ENCODE peak calls at places on chromosomes 1 and 21, in seven cellular contexts. B, O, L, M, Z, T and N are unnamed samples.

GRCh38 chr1:213724640-213725536 is 262.9 kb upstream of the PROX1 start:
- DNase-seq in B (no peak), L (peak), T (peak), M (no peak), Z (no peak), O (no peak), N (no peak)

GRCh38 chr1:101996830-101997485 is at the start of gene OLFM3:
- DNase-seq in O (peak), B (peak), M (no peak), Z (no peak), T (no peak), L (no peak), N (peak)

GRCh38 chr1:150696590-150696989 is 364 bp downstream of the GOLPH3L start:
- DNase-seq in B (no peak), O (no peak), T (no peak), L (no peak), Z (no peak), M (no peak), N (peak)

GRCh38 chr1:100995196-100995983 is 30.2 kb downstream of the DPH5 start:
- DNase-seq in L (no peak), B (no peak), M (no peak), Z (no peak), O (no peak), T (no peak), N (peak)

GRCh38 chr1:56644064-56644940 is 812 bp upstream of the PRKAA2 start:
- DNase-seq in B (peak), O (peak), T (peak), M (no peak), Z (no peak), L (no peak), N (peak)

GRCh38 chr1:31931241-31932225 is 6.6 kb downstream of the PTP4A2 start:
- DNase-seq in M (no peak), T (no peak), O (no peak), L (no peak), B (no peak), Z (no peak), N (peak)

GRCh38 chr21:42766756-42767560 is 112.4 kb downstream of the WDR4 start:
- DNase-seq in T (no peak), M (no peak), L (no peak), O (no peak), Z (no peak), B (no peak), N (no peak)

GRCh38 chr1:109790735-109791494 is 27.2 kb upstream of the EPS8L3 start:
- DNase-seq in Z (peak), O (no peak), L (no peak), M (peak), T (no peak), B (peak), N (peak)

GRCh38 chr1:161792740-161793139 is 26.6 kb downstream of the ATF6 start:
- DNase-seq in T (peak), O (peak), L (peak), M (peak), Z (no peak), B (peak), N (peak)

GRCh38 chr1:34781071-34781843 is at the start of gene GJB3:
- DNase-seq in M (no peak), L (no peak), T (no peak), Z (peak), B (no peak), O (peak), N (peak)

GRCh38 chr1:2203671-2204383 is 9.3 kb upstream of the FAAP20 start:
- DNase-seq in L (no peak), M (no peak), Z (no peak), O (no peak), B (no peak), T (no peak), N (no peak)

GRCh38 chr1:4963251-4963650 is 308.8 kb downstream of the AJAP1 start:
- DNase-seq in L (peak), Z (no peak), T (no peak), M (no peak), O (no peak), B (no peak), N (no peak)

GRCh38 chr1:212351588-212352362 is 62.9 kb downstream of the PACC1 start:
- DNase-seq in Z (no peak), T (no peak), B (no peak), M (no peak), L (no peak), O (no peak), N (no peak)

GRCh38 chr1:156600733-156601121 is 552 bp downstream of the GPATCH4 start:
- DNase-seq in O (no peak), M (no peak), L (no peak), T (no peak), B (no peak), Z (peak), N (no peak)

GRCh38 chr1:213999732-214000131 is 12.0 kb downstream of the PROX1 start:
- DNase-seq in M (no peak), T (no peak), O (no peak), Z (no peak), B (no peak), L (no peak), N (no peak)

GRCh38 chr1:94061513-94062443 is 59.2 kb downstream of the ABCA4 start:
- DNase-seq in T (peak), M (no peak), O (peak), L (no peak), B (peak), Z (no peak), N (peak)

GRCh38 chr21:26659181-26659580 is 86.1 kb upstream of the CYYR1 start:
- DNase-seq in T (no peak), Z (no peak), B (no peak), O (no peak), L (no peak), M (peak), N (peak)

GRCh38 chr1:30287976-30288375 is 435.4 kb downstream of the MATN1 start:
- DNase-seq in L (no peak), O (no peak), M (no peak), Z (peak), T (no peak), B (no peak), N (no peak)

GRCh38 chr1:43637267-43637666 is 12.7 kb upstream of the KDM4A start:
- DNase-seq in O (no peak), B (no peak), T (no peak), L (no peak), Z (no peak), M (no peak), N (no peak)

GRCh38 chr1:47434051-47434842 is 3.6 kb upstream of the FOXD2 start:
- DNase-seq in Z (no peak), O (no peak), B (no peak), T (peak), L (no peak), M (no peak), N (no peak)

GRCh38 chr1:2229921-2230700 is 2.0 kb downstream of the SKI start:
- DNase-seq in T (no peak), O (no peak), B (no peak), Z (no peak), M (no peak), L (no peak), N (peak)

GRCh38 chr1:54812801-54813478 is 11.8 kb upstream of the TTC22 start:
- DNase-seq in M (no peak), Z (no peak), B (peak), T (no peak), L (no peak), O (no peak), N (no peak)

GRCh38 chr21:44986471-44987291 is 46.9 kb downstream of the SLX9 start:
- DNase-seq in O (no peak), Z (peak), T (no peak), B (no peak), L (no peak), M (no peak), N (no peak)

GRCh38 chr1:209723761-209724693 is 19.4 kb downstream of the HSD11B1 start:
- DNase-seq in T (no peak), L (no peak), O (no peak), Z (no peak), B (peak), M (no peak), N (no peak)

GRCh38 chr1:248695451-248696132 is 7.0 kb downstream of the OR14I1 start:
- DNase-seq in L (peak), T (no peak), Z (no peak), M (no peak), B (no peak), O (no peak), N (no peak)

GRCh38 chr1:18945401-18945849 is 11.1 kb downstream of the IFFO2 start:
- DNase-seq in T (peak), B (no peak), M (no peak), Z (no peak), O (peak), L (no peak), N (peak)

GRCh38 chr1:94819945-94820746 is at the start of gene SLC44A3:
- DNase-seq in O (peak), Z (no peak), B (peak), T (no peak), M (no peak), L (no peak), N (peak)

GRCh38 chr1:22778408-22778807 is 67.8 kb downstream of the EPHB2 start:
- DNase-seq in L (no peak), O (no peak), M (no peak), T (no peak), Z (no peak), B (no peak), N (no peak)

GRCh38 chr1:169426174-169426716 is 1.0 kb downstream of the CCDC181 start:
- DNase-seq in B (no peak), L (no peak), O (peak), Z (no peak), M (no peak), T (no peak), N (peak)

GRCh38 chr21:19922122-19922521 is 1076.1 kb upstream of the NCAM2 start:
- DNase-seq in O (no peak), T (no peak), Z (no peak), L (no peak), B (no peak), M (no peak), N (no peak)

GRCh38 chr1:46684670-46685069 is 13.0 kb downstream of the TEX38 start:
- DNase-seq in O (no peak), L (no peak), T (no peak), M (no peak), Z (no peak), B (no peak), N (no peak)

GRCh38 chr1:107267489-107267888 is 126.7 kb downstream of the NTNG1 start:
- DNase-seq in L (no peak), Z (no peak), O (no peak), T (no peak), B (no peak), M (no peak), N (peak)

GRCh38 chr1:202279806-202280205 is 61.9 kb downstream of the UBE2T start:
- DNase-seq in L (no peak), O (no peak), M (no peak), B (no peak), T (no peak), Z (no peak), N (no peak)